ENCODE peak calls at places on chromosomes 13 and 19, in four cellular contexts. B is GM23338, T is ovary, I is uterus. K is an unnamed sample.

GRCh38 chr13:46126074-46126473 is 21.2 kb upstream of the CPB2 start:
- DNase-seq in B (no peak), I (no peak), T (no peak), K (no peak)

GRCh38 chr13:69948016-69948415 is 159.6 kb upstream of the ATXN8OS start:
- DNase-seq in I (no peak), B (no peak), T (no peak), K (peak)

GRCh38 chr13:109180905-109181425 is 551.6 kb downstream of the MYO16 start:
- DNase-seq in B (peak), I (no peak), T (no peak), K (no peak)

GRCh38 chr13:65064967-65065366 is 2165.2 kb downstream of the PCDH9 start:
- DNase-seq in B (no peak), I (no peak), T (no peak), K (no peak)

GRCh38 chr13:29994911-29995601 is 144.6 kb upstream of the UBL3 start:
- DNase-seq in B (no peak), I (peak), T (no peak), K (no peak)

GRCh38 chr13:76646946-76647345 is 239.3 kb downstream of the KCTD12 start:
- DNase-seq in I (no peak), B (no peak), T (no peak), K (no peak)

GRCh38 chr13:39414339-39414738 is 188.7 kb downstream of the LHFPL6 start:
- DNase-seq in B (no peak), T (no peak), I (no peak), K (peak)

GRCh38 chr13:28177327-28177726 is 39.0 kb downstream of the PAN3 start:
- DNase-seq in B (no peak), I (no peak), T (no peak), K (no peak)

GRCh38 chr13:32496574-32497160 is 41.9 kb downstream of the N4BP2L2 start:
- DNase-seq in I (no peak), B (no peak), T (no peak), K (no peak)

GRCh38 chr13:33265607-33266006 is 19.9 kb downstream of the STARD13 start:
- DNase-seq in I (no peak), B (no peak), T (no peak), K (no peak)

GRCh38 chr13:79457948-79458347 is 23.0 kb upstream of the NDFIP2 start:
- DNase-seq in T (no peak), B (no peak), I (no peak), K (no peak)

GRCh38 chr13:29676941-29677452 is 81.5 kb upstream of the SLC7A1 start:
- DNase-seq in I (no peak), T (no peak), B (no peak), K (no peak)

GRCh38 chr13:113548778-113549621 is 35.6 kb upstream of the TFDP1 start:
- DNase-seq in B (no peak), I (peak), T (no peak), K (no peak)

GRCh38 chr19:16096281-16096855 is 15.3 kb upstream of the RAB8A start:
- DNase-seq in T (no peak), I (no peak), B (no peak), K (no peak)

GRCh38 chr19:29591670-29592069 is 14.4 kb upstream of the POP4 start:
- DNase-seq in I (no peak), T (no peak), B (no peak), K (no peak)

GRCh38 chr19:29588095-29588494 is 18.0 kb upstream of the POP4 start:
- DNase-seq in I (no peak), B (no peak), T (no peak), K (no peak)

GRCh38 chr19:29587059-29587458 is 19.0 kb upstream of the POP4 start:
- DNase-seq in I (no peak), B (no peak), T (no peak), K (no peak)

GRCh38 chr19:29587518-29587986 is 18.5 kb upstream of the POP4 start:
- DNase-seq in B (no peak), T (no peak), I (no peak), K (peak)

GRCh38 chr19:29590278-29590677 is 15.8 kb upstream of the POP4 start:
- DNase-seq in T (no peak), I (no peak), B (peak), K (no peak)
- TF ChIP-seq CTCF in T (no peak), I (no peak), B (peak), K (no peak)

DNA sequence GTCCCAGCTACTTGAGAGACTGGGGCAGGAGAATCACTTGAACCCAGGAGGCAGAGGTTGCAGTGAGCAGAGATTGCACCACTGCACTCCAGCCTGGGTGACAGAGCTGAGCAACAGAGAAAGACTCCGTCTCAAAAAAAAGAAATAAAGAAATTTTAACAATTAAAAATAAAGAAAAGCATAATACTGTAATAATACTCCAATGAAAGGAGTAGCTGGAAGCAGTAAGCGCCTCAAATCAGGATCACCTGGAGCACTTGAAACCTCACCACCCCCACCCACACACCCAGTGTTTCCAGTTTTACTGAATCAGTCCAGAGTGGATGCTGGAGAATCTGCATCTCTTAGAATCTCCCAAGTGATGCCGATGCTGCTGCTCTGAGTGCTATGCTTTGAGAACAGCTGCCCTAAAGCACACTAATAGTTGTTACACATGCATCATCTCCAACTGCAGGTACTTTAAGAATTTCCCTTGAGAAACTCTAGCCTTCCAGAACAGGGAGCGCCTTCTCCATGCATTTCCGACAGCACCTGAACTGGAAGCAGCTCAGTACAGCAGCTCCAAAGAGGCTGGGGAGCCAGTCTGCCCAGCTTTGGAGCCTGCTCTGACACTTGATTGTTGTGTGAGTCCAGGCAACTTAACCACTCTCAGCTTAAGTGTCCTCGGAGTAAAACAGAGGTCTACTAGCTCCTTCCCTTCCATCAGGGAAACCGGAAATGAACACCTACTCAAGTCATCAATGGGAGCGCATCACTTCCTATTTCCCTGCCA is 2.9 kb downstream of the ABCC4 start:
- DNase-seq in I (no peak), B (no peak), T (no peak), K (no peak)
- H3K4me3 ChIP-seq in I (no peak), B (no peak), T (no peak), K (no peak)

GRCh38 chr19:30074741-30075460 is 132.9 kb downstream of the URI1 start:
- DNase-seq in I (no peak), B (no peak), T (peak), K (no peak)

GRCh38 chr19:30074096-30074495 is 132.1 kb downstream of the URI1 start:
- DNase-seq in B (no peak), I (no peak), T (peak), K (no peak)

GRCh38 chr19:30070970-30071632 is 129.1 kb downstream of the URI1 start:
- DNase-seq in T (peak), B (no peak), I (no peak), K (no peak)

GRCh38 chr19:30071871-30072270 is 129.8 kb downstream of the URI1 start:
- DNase-seq in T (peak), I (peak), B (no peak), K (no peak)

GRCh38 chr19:30073152-30074000 is 131.3 kb downstream of the URI1 start:
- DNase-seq in T (peak), I (no peak), B (peak), K (no peak)
- TF ChIP-seq CTCF in T (no peak), I (no peak), B (peak), K (no peak)

GRCh38 chr19:18224525-18225354 is 1.5 kb downstream of the PDE4C start:
- DNase-seq in B (peak), T (peak), I (peak), K (peak)
- H3K4me3 ChIP-seq in B (peak), T (peak), I (peak), K (peak)

GRCh38 chr19:43595999-43596841 is at the start of the genes IRGQ and ZNF576:
- DNase-seq in B (peak), T (peak), I (peak), K (peak)
- TF ChIP-seq CTCF in B (no peak), T (no peak), I (peak), K (no peak)

GRCh38 chr19:1512671-1513491 is at the start of gene ADAMTSL5:
- DNase-seq in T (peak), B (peak), I (peak), K (no peak)
- H3K4me3 ChIP-seq in T (peak), B (peak), I (peak), K (peak)

DNA sequence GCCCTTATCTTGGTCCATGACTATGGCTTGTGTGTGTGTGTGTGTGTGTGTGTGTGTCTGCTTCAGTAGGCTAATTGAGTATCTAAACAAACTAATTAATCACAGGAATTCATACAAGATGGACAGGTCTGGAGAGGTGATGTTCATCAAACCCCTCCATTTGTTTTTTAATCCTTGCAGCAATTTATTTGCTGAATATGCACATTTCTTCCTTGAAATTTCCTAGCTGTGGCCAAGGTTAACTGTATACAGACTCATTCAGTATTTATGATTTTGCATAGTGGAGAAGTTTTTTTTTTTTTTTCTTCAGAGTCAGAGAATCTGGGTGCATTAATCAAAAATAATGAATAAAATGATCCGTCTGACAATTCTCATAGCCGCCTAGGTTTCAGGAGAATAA is 74.7 kb upstream of the TSHZ3 start:
- DNase-seq in T (no peak), I (no peak), B (no peak), K (no peak)
- TF ChIP-seq CTCF in T (no peak), I (no peak), B (no peak), K (no peak)

GRCh38 chr13:50075619-50076097 is 60.4 kb downstream of the KCNRG start:
- DNase-seq in I (no peak), T (no peak), B (no peak), K (no peak)
- H3K4me3 ChIP-seq in I (no peak), T (no peak), B (no peak), K (peak)

K was measured in GM12864.